ENCODE peak calls at places on chromosomes 6 and 20, in nine cellular contexts. One of them, this sample, is unnamed.

GRCh38 chr20:49276201-49276894 is 1.5 kb downstream of the ZNFX1 start:
- DNase-seq in tibial artery: no peak
- DNase-seq in activated naive CD8-positive, alpha-beta T cell treated with anti-CD3 and anti-CD28 coated beads for 36 hours: peak
- DNase-seq in ascending aorta: peak
- DNase-seq in H54: peak
- DNase-seq in GM12865: peak
- DNase-seq in stimulated activated CD4-positive, alpha-beta T cell treated with anti-CD3 and anti-CD28 coated beads, Interleukin-1b, Interleukin-23, amount 100 ng/mL, for 24 hours: peak
- DNase-seq in type B pancreatic cell: no peak
- DNase-seq in T-helper 17 cell: no peak
- DNase-seq in this sample: no peak

GRCh38 chr20:53080969-53081871 is 109.1 kb downstream of the TSHZ2 start:
- DNase-seq in H54: peak
- DNase-seq in stimulated activated CD4-positive, alpha-beta T cell treated with anti-CD3 and anti-CD28 coated beads, Interleukin-1b, Interleukin-23, amount 100 ng/mL, for 24 hours: no peak
- DNase-seq in tibial artery: no peak
- DNase-seq in ascending aorta: no peak
- DNase-seq in T-helper 17 cell: no peak
- DNase-seq in type B pancreatic cell: no peak
- DNase-seq in GM12865: no peak
- DNase-seq in activated naive CD8-positive, alpha-beta T cell treated with anti-CD3 and anti-CD28 coated beads for 36 hours: no peak
- DNase-seq in this sample: no peak

GRCh38 chr20:905999-906520 is 10.1 kb downstream of the ANGPT4 start:
- DNase-seq in type B pancreatic cell: no peak
- DNase-seq in GM12865: no peak
- DNase-seq in H54: no peak
- DNase-seq in tibial artery: peak
- DNase-seq in ascending aorta: no peak
- DNase-seq in T-helper 17 cell: no peak
- DNase-seq in stimulated activated CD4-positive, alpha-beta T cell treated with anti-CD3 and anti-CD28 coated beads, Interleukin-1b, Interleukin-23, amount 100 ng/mL, for 24 hours: no peak
- DNase-seq in activated naive CD8-positive, alpha-beta T cell treated with anti-CD3 and anti-CD28 coated beads for 36 hours: no peak
- DNase-seq in this sample: no peak

GRCh38 chr20:36532388-36532787 is 8.9 kb upstream of the MYL9 start:
- DNase-seq in ascending aorta: peak
- DNase-seq in H54: no peak
- DNase-seq in type B pancreatic cell: no peak
- DNase-seq in GM12865: no peak
- DNase-seq in activated naive CD8-positive, alpha-beta T cell treated with anti-CD3 and anti-CD28 coated beads for 36 hours: no peak
- DNase-seq in T-helper 17 cell: no peak
- DNase-seq in tibial artery: peak
- DNase-seq in stimulated activated CD4-positive, alpha-beta T cell treated with anti-CD3 and anti-CD28 coated beads, Interleukin-1b, Interleukin-23, amount 100 ng/mL, for 24 hours: no peak
- DNase-seq in this sample: no peak

GRCh38 chr6:35728663-35729348 is 8.0 kb upstream of the ARMC12 start:
- DNase-seq in H54: no peak
- DNase-seq in stimulated activated CD4-positive, alpha-beta T cell treated with anti-CD3 and anti-CD28 coated beads, Interleukin-1b, Interleukin-23, amount 100 ng/mL, for 24 hours: no peak
- DNase-seq in GM12865: no peak
- DNase-seq in type B pancreatic cell: no peak
- DNase-seq in ascending aorta: peak
- DNase-seq in T-helper 17 cell: no peak
- DNase-seq in tibial artery: peak
- DNase-seq in activated naive CD8-positive, alpha-beta T cell treated with anti-CD3 and anti-CD28 coated beads for 36 hours: peak
- DNase-seq in this sample: no peak

GRCh38 chr6:30810813-30811329 is 66.5 kb upstream of the IER3 start:
- DNase-seq in T-helper 17 cell: no peak
- DNase-seq in activated naive CD8-positive, alpha-beta T cell treated with anti-CD3 and anti-CD28 coated beads for 36 hours: peak
- DNase-seq in stimulated activated CD4-positive, alpha-beta T cell treated with anti-CD3 and anti-CD28 coated beads, Interleukin-1b, Interleukin-23, amount 100 ng/mL, for 24 hours: peak
- DNase-seq in type B pancreatic cell: no peak
- DNase-seq in H54: no peak
- DNase-seq in tibial artery: no peak
- DNase-seq in ascending aorta: no peak
- DNase-seq in GM12865: peak
- DNase-seq in this sample: peak

GRCh38 chr6:160691617-160692016 is 10.4 kb upstream of the PLG start:
- DNase-seq in stimulated activated CD4-positive, alpha-beta T cell treated with anti-CD3 and anti-CD28 coated beads, Interleukin-1b, Interleukin-23, amount 100 ng/mL, for 24 hours: no peak
- DNase-seq in activated naive CD8-positive, alpha-beta T cell treated with anti-CD3 and anti-CD28 coated beads for 36 hours: no peak
- DNase-seq in type B pancreatic cell: no peak
- DNase-seq in GM12865: no peak
- DNase-seq in H54: no peak
- DNase-seq in T-helper 17 cell: no peak
- DNase-seq in tibial artery: no peak
- DNase-seq in ascending aorta: no peak
- DNase-seq in this sample: no peak

GRCh38 chr6:154893927-154894326 is 101.2 kb upstream of the TIAM2 start:
- DNase-seq in T-helper 17 cell: no peak
- DNase-seq in stimulated activated CD4-positive, alpha-beta T cell treated with anti-CD3 and anti-CD28 coated beads, Interleukin-1b, Interleukin-23, amount 100 ng/mL, for 24 hours: no peak
- DNase-seq in type B pancreatic cell: no peak
- DNase-seq in H54: no peak
- DNase-seq in GM12865: no peak
- DNase-seq in ascending aorta: no peak
- DNase-seq in tibial artery: no peak
- DNase-seq in activated naive CD8-positive, alpha-beta T cell treated with anti-CD3 and anti-CD28 coated beads for 36 hours: no peak
- DNase-seq in this sample: no peak

GRCh38 chr6:2103644-2104523 is 141.5 kb downstream of the GMDS start:
- DNase-seq in T-helper 17 cell: no peak
- DNase-seq in GM12865: peak
- DNase-seq in H54: peak
- DNase-seq in tibial artery: peak
- DNase-seq in activated naive CD8-positive, alpha-beta T cell treated with anti-CD3 and anti-CD28 coated beads for 36 hours: no peak
- DNase-seq in stimulated activated CD4-positive, alpha-beta T cell treated with anti-CD3 and anti-CD28 coated beads, Interleukin-1b, Interleukin-23, amount 100 ng/mL, for 24 hours: no peak
- DNase-seq in type B pancreatic cell: no peak
- DNase-seq in ascending aorta: peak
- DNase-seq in this sample: no peak

GRCh38 chr6:21137708-21138358 is 455.7 kb upstream of the SOX4 start:
- DNase-seq in T-helper 17 cell: no peak
- DNase-seq in stimulated activated CD4-positive, alpha-beta T cell treated with anti-CD3 and anti-CD28 coated beads, Interleukin-1b, Interleukin-23, amount 100 ng/mL, for 24 hours: no peak
- DNase-seq in tibial artery: no peak
- DNase-seq in type B pancreatic cell: no peak
- DNase-seq in activated naive CD8-positive, alpha-beta T cell treated with anti-CD3 and anti-CD28 coated beads for 36 hours: no peak
- DNase-seq in ascending aorta: no peak
- DNase-seq in GM12865: no peak
- DNase-seq in H54: no peak
- DNase-seq in this sample: no peak

GRCh38 chr6:154705471-154706113 is 27.6 kb upstream of the SCAF8 start:
- DNase-seq in ascending aorta: no peak
- DNase-seq in GM12865: peak
- DNase-seq in stimulated activated CD4-positive, alpha-beta T cell treated with anti-CD3 and anti-CD28 coated beads, Interleukin-1b, Interleukin-23, amount 100 ng/mL, for 24 hours: no peak
- DNase-seq in type B pancreatic cell: no peak
- DNase-seq in H54: no peak
- DNase-seq in tibial artery: no peak
- DNase-seq in activated naive CD8-positive, alpha-beta T cell treated with anti-CD3 and anti-CD28 coated beads for 36 hours: no peak
- DNase-seq in T-helper 17 cell: no peak
- DNase-seq in this sample: no peak

GRCh38 chr6:111417181-111417585 is 65.8 kb downstream of the REV3L start:
- DNase-seq in type B pancreatic cell: no peak
- DNase-seq in GM12865: no peak
- DNase-seq in activated naive CD8-positive, alpha-beta T cell treated with anti-CD3 and anti-CD28 coated beads for 36 hours: no peak
- DNase-seq in H54: no peak
- DNase-seq in ascending aorta: no peak
- DNase-seq in stimulated activated CD4-positive, alpha-beta T cell treated with anti-CD3 and anti-CD28 coated beads, Interleukin-1b, Interleukin-23, amount 100 ng/mL, for 24 hours: no peak
- DNase-seq in tibial artery: no peak
- DNase-seq in T-helper 17 cell: no peak
- DNase-seq in this sample: no peak

GRCh38 chr6:30720738-30721197 is 616 bp downstream of the TUBB start:
- DNase-seq in type B pancreatic cell: peak
- DNase-seq in stimulated activated CD4-positive, alpha-beta T cell treated with anti-CD3 and anti-CD28 coated beads, Interleukin-1b, Interleukin-23, amount 100 ng/mL, for 24 hours: peak
- DNase-seq in GM12865: peak
- DNase-seq in tibial artery: peak
- DNase-seq in T-helper 17 cell: peak
- DNase-seq in activated naive CD8-positive, alpha-beta T cell treated with anti-CD3 and anti-CD28 coated beads for 36 hours: peak
- DNase-seq in ascending aorta: peak
- DNase-seq in H54: no peak
- DNase-seq in this sample: peak

GRCh38 chr6:23031986-23032385 is 462.6 kb downstream of the HDGFL1 start:
- DNase-seq in type B pancreatic cell: no peak
- DNase-seq in stimulated activated CD4-positive, alpha-beta T cell treated with anti-CD3 and anti-CD28 coated beads, Interleukin-1b, Interleukin-23, amount 100 ng/mL, for 24 hours: no peak
- DNase-seq in tibial artery: no peak
- DNase-seq in T-helper 17 cell: no peak
- DNase-seq in GM12865: no peak
- DNase-seq in H54: no peak
- DNase-seq in activated naive CD8-positive, alpha-beta T cell treated with anti-CD3 and anti-CD28 coated beads for 36 hours: no peak
- DNase-seq in ascending aorta: no peak
- DNase-seq in this sample: no peak

GRCh38 chr6:16752206-16752867 is 8.9 kb downstream of the ATXN1 start:
- DNase-seq in activated naive CD8-positive, alpha-beta T cell treated with anti-CD3 and anti-CD28 coated beads for 36 hours: no peak
- DNase-seq in T-helper 17 cell: no peak
- DNase-seq in stimulated activated CD4-positive, alpha-beta T cell treated with anti-CD3 and anti-CD28 coated beads, Interleukin-1b, Interleukin-23, amount 100 ng/mL, for 24 hours: no peak
- DNase-seq in tibial artery: no peak
- DNase-seq in H54: peak
- DNase-seq in GM12865: no peak
- DNase-seq in ascending aorta: no peak
- DNase-seq in type B pancreatic cell: no peak
- DNase-seq in this sample: no peak